ENCODE peak calls at places on chromosomes 4 and X, in six cellular contexts. One of them, this sample, is unnamed. For H3K4me1 and H3K27me3, the result is how much of the 10 kb centered on the place peaks cover.

GRCh38 chr4:109046549-109047171 is 255.8 kb downstream of the COL25A1 start:
- DNase-seq in neuronal stem cell: no peak
- DNase-seq in ovary: peak
- DNase-seq in ascending aorta: no peak
- DNase-seq in cardiac muscle cell: peak
- DNase-seq in Peyer's patch: no peak
- DNase-seq in this sample: no peak

GRCh38 chrX:45851434-45851991 is 650.8 kb upstream of the DIPK2B start:
- DNase-seq in neuronal stem cell: no peak
- DNase-seq in ovary: peak
- DNase-seq in ascending aorta: no peak
- DNase-seq in cardiac muscle cell: no peak
- DNase-seq in Peyer's patch: no peak
- DNase-seq in this sample: peak

GRCh38 chr4:78584863-78585576 is 33.5 kb downstream of the ANXA3 start:
- DNase-seq in neuronal stem cell: no peak
- DNase-seq in ovary: no peak
- DNase-seq in ascending aorta: no peak
- DNase-seq in cardiac muscle cell: peak
- DNase-seq in Peyer's patch: no peak
- DNase-seq in this sample: no peak

GRCh38 chrX:11781734-11782370 is 23.8 kb downstream of the MSL3 start:
- DNase-seq in neuronal stem cell: no peak
- DNase-seq in ovary: no peak
- DNase-seq in ascending aorta: no peak
- DNase-seq in cardiac muscle cell: no peak
- DNase-seq in Peyer's patch: no peak
- DNase-seq in this sample: no peak

GRCh38 chrX:267771-268261 is 13.4 kb upstream of the PLCXD1 start:
- DNase-seq in neuronal stem cell: no peak
- DNase-seq in ovary: no peak
- DNase-seq in ascending aorta: no peak
- DNase-seq in cardiac muscle cell: no peak
- DNase-seq in Peyer's patch: peak
- DNase-seq in this sample: no peak

GRCh38 chrX:11724122-11725017 is 33.7 kb upstream of the MSL3 start:
- DNase-seq in neuronal stem cell: peak
- DNase-seq in ovary: no peak
- DNase-seq in ascending aorta: no peak
- DNase-seq in cardiac muscle cell: peak
- DNase-seq in Peyer's patch: no peak
- DNase-seq in this sample: peak

GRCh38 chr4:60216752-60217151 is 983.4 kb upstream of the ADGRL3 start:
- DNase-seq in neuronal stem cell: no peak
- DNase-seq in ovary: no peak
- DNase-seq in ascending aorta: no peak
- DNase-seq in cardiac muscle cell: peak
- DNase-seq in Peyer's patch: no peak
- DNase-seq in this sample: no peak

GRCh38 chr4:137853424-137853823 is 321.1 kb upstream of the PCDH18 start:
- DNase-seq in neuronal stem cell: no peak
- DNase-seq in ovary: no peak
- DNase-seq in ascending aorta: no peak
- DNase-seq in cardiac muscle cell: no peak
- DNase-seq in Peyer's patch: no peak
- DNase-seq in this sample: no peak

GRCh38 chr4:168558587-168558986 is 61.7 kb downstream of the PALLD start:
- DNase-seq in neuronal stem cell: no peak
- DNase-seq in ovary: no peak
- DNase-seq in ascending aorta: no peak
- DNase-seq in cardiac muscle cell: peak
- DNase-seq in Peyer's patch: no peak
- DNase-seq in this sample: no peak

GRCh38 chr4:73661646-73662119 is 41.4 kb upstream of the RASSF6 start:
- DNase-seq in neuronal stem cell: no peak
- DNase-seq in ovary: no peak
- DNase-seq in ascending aorta: no peak
- DNase-seq in cardiac muscle cell: peak
- DNase-seq in Peyer's patch: no peak
- DNase-seq in this sample: no peak

GRCh38 chr4:173025131-173025530 is 143.5 kb upstream of the GALNT7 start:
- DNase-seq in neuronal stem cell: peak
- DNase-seq in ovary: peak
- DNase-seq in ascending aorta: no peak
- DNase-seq in cardiac muscle cell: peak
- DNase-seq in Peyer's patch: no peak
- DNase-seq in this sample: no peak

GRCh38 chrX:9340619-9341304 is 124.1 kb upstream of the TBL1X start:
- DNase-seq in neuronal stem cell: no peak
- DNase-seq in ovary: peak
- DNase-seq in ascending aorta: no peak
- DNase-seq in cardiac muscle cell: peak
- DNase-seq in Peyer's patch: peak
- DNase-seq in this sample: peak

GRCh38 chr4:17613761-17614415 is 553 bp upstream of the MED28 start:
- DNase-seq in neuronal stem cell: peak
- DNase-seq in ovary: no peak
- DNase-seq in ascending aorta: no peak
- DNase-seq in cardiac muscle cell: peak
- DNase-seq in Peyer's patch: peak
- DNase-seq in this sample: no peak

GRCh38 chr4:116101321-116101720 is 984.1 kb downstream of the TRAM1L1 start:
- DNase-seq in neuronal stem cell: no peak
- DNase-seq in ovary: no peak
- DNase-seq in ascending aorta: no peak
- DNase-seq in cardiac muscle cell: no peak
- DNase-seq in Peyer's patch: no peak
- DNase-seq in this sample: no peak

GRCh38 chr4:35463251-35463952 is 780.9 kb downstream of the ARAP2 start:
- DNase-seq in neuronal stem cell: no peak
- DNase-seq in ovary: no peak
- DNase-seq in ascending aorta: no peak
- DNase-seq in cardiac muscle cell: no peak
- DNase-seq in Peyer's patch: no peak
- DNase-seq in this sample: no peak

GRCh38 chrX:44400588-44400987 is 57.1 kb upstream of the EFHC2 start:
- DNase-seq in neuronal stem cell: no peak
- DNase-seq in ovary: no peak
- DNase-seq in ascending aorta: no peak
- DNase-seq in cardiac muscle cell: peak
- DNase-seq in Peyer's patch: no peak
- DNase-seq in this sample: no peak

GRCh38 chr4:24800273-24800880 is 5.0 kb downstream of the SOD3 start:
- DNase-seq in neuronal stem cell: no peak
- DNase-seq in ovary: no peak
- DNase-seq in ascending aorta: no peak
- DNase-seq in cardiac muscle cell: peak
- DNase-seq in Peyer's patch: no peak
- DNase-seq in this sample: no peak

GRCh38 chrX:119389854-119390501 is 9.2 kb upstream of the SLC25A43 start:
- DNase-seq in neuronal stem cell: no peak
- DNase-seq in ovary: no peak
- DNase-seq in ascending aorta: no peak
- DNase-seq in cardiac muscle cell: no peak
- DNase-seq in Peyer's patch: no peak
- DNase-seq in this sample: no peak

GRCh38 chr4:749771-750666 is 44.4 kb downstream of the PCGF3 start:
- DNase-seq in neuronal stem cell: no peak
- DNase-seq in ovary: peak
- DNase-seq in ascending aorta: no peak
- DNase-seq in cardiac muscle cell: peak
- DNase-seq in Peyer's patch: no peak
- DNase-seq in this sample: no peak

GRCh38 chr4:71126719-71127118 is 133.3 kb downstream of the DCK start:
- DNase-seq in neuronal stem cell: no peak
- DNase-seq in ovary: no peak
- DNase-seq in ascending aorta: no peak
- DNase-seq in cardiac muscle cell: peak
- DNase-seq in Peyer's patch: no peak
- DNase-seq in this sample: no peak

GRCh38 chr4:183375156-183375555 is 52.9 kb upstream of the CLDN24 start:
- DNase-seq in neuronal stem cell: no peak
- DNase-seq in ovary: no peak
- DNase-seq in ascending aorta: no peak
- DNase-seq in cardiac muscle cell: no peak
- DNase-seq in Peyer's patch: no peak
- DNase-seq in this sample: no peak

GRCh38 chr4:105551968-105552746 is at the start of gene ARHGEF38:
- DNase-seq in neuronal stem cell: no peak
- DNase-seq in ovary: no peak
- DNase-seq in ascending aorta: no peak
- DNase-seq in cardiac muscle cell: peak
- DNase-seq in Peyer's patch: no peak
- DNase-seq in this sample: no peak

GRCh38 chrX:1224954-1225353 is 12.5 kb upstream of the CRLF2 start:
- DNase-seq in neuronal stem cell: no peak
- DNase-seq in ovary: no peak
- DNase-seq in ascending aorta: no peak
- DNase-seq in cardiac muscle cell: no peak
- DNase-seq in Peyer's patch: no peak
- DNase-seq in this sample: no peak

GRCh38 chr4:95728145-95728544 is 111.7 kb upstream of the PDHA2 start:
- DNase-seq in neuronal stem cell: no peak
- DNase-seq in ovary: no peak
- DNase-seq in ascending aorta: no peak
- DNase-seq in cardiac muscle cell: peak
- DNase-seq in Peyer's patch: no peak
- DNase-seq in this sample: no peak

GRCh38 chrX:130097507-130098201 is 12.6 kb downstream of the ELF4 start:
- DNase-seq in neuronal stem cell: no peak
- DNase-seq in ovary: no peak
- DNase-seq in ascending aorta: no peak
- DNase-seq in cardiac muscle cell: no peak
- DNase-seq in Peyer's patch: no peak
- DNase-seq in this sample: peak

GRCh38 chr4:83013420-83013867 is 2.8 kb upstream of the LIN54 start:
- DNase-seq in neuronal stem cell: no peak
- DNase-seq in ovary: no peak
- DNase-seq in ascending aorta: no peak
- DNase-seq in cardiac muscle cell: no peak
- DNase-seq in Peyer's patch: no peak
- DNase-seq in this sample: no peak

GRCh38 chrX:150841466-150842197 is 56.8 kb downstream of the CD99L2 start:
- DNase-seq in neuronal stem cell: no peak
- DNase-seq in ovary: no peak
- DNase-seq in ascending aorta: no peak
- DNase-seq in cardiac muscle cell: peak
- DNase-seq in Peyer's patch: no peak
- DNase-seq in this sample: no peak

GRCh38 chr4:150385606-150386005 is 196.3 kb upstream of the MAB21L2 start:
- DNase-seq in neuronal stem cell: no peak
- DNase-seq in ovary: no peak
- DNase-seq in ascending aorta: no peak
- DNase-seq in cardiac muscle cell: peak
- DNase-seq in Peyer's patch: no peak
- DNase-seq in this sample: no peak

GRCh38 chrX:147917700-147918694 is 6.3 kb downstream of the FMR1 start:
- DNase-seq in neuronal stem cell: no peak
- DNase-seq in ovary: no peak
- DNase-seq in ascending aorta: no peak
- DNase-seq in cardiac muscle cell: peak
- DNase-seq in Peyer's patch: no peak
- DNase-seq in this sample: peak

GRCh38 chr4:48727666-48728459 is 52.2 kb downstream of the FRYL start:
- DNase-seq in neuronal stem cell: no peak
- DNase-seq in ovary: no peak
- DNase-seq in ascending aorta: no peak
- DNase-seq in cardiac muscle cell: no peak
- DNase-seq in Peyer's patch: no peak
- DNase-seq in this sample: no peak

GRCh38 chrX:132876933-132877332 is 81.5 kb downstream of the HS6ST2 start:
- DNase-seq in neuronal stem cell: no peak
- DNase-seq in ovary: no peak
- DNase-seq in ascending aorta: no peak
- DNase-seq in cardiac muscle cell: no peak
- DNase-seq in Peyer's patch: no peak
- DNase-seq in this sample: no peak

GRCh38 chr4:154741877-154742851 is 1.6 kb upstream of the LRAT start:
- DNase-seq in neuronal stem cell: peak
- DNase-seq in ovary: no peak
- DNase-seq in ascending aorta: no peak
- DNase-seq in cardiac muscle cell: peak
- DNase-seq in Peyer's patch: no peak
- DNase-seq in this sample: no peak

GRCh38 chrX:72042860-72043248 is 88.9 kb downstream of the RTL5 start:
- DNase-seq in neuronal stem cell: no peak
- DNase-seq in ovary: peak
- DNase-seq in ascending aorta: no peak
- DNase-seq in cardiac muscle cell: no peak
- DNase-seq in Peyer's patch: no peak
- DNase-seq in this sample: no peak
- H3K4me1 ChIP-seq in neuronal stem cell: under half
- H3K4me1 ChIP-seq in ovary: under half
- H3K4me1 ChIP-seq in ascending aorta: under half
- H3K4me1 ChIP-seq in cardiac muscle cell: under half
- H3K4me1 ChIP-seq in Peyer's patch: under half
- H3K4me1 ChIP-seq in this sample: under half

GRCh38 chrX:57083143-57083542 is 38.2 kb downstream of the SPIN2B start:
- DNase-seq in neuronal stem cell: no peak
- DNase-seq in ovary: no peak
- DNase-seq in ascending aorta: no peak
- DNase-seq in cardiac muscle cell: no peak
- DNase-seq in Peyer's patch: no peak
- DNase-seq in this sample: no peak
- H3K27me3 ChIP-seq in neuronal stem cell: under half
- H3K27me3 ChIP-seq in ovary: under half
- H3K27me3 ChIP-seq in ascending aorta: under half
- H3K27me3 ChIP-seq in cardiac muscle cell: under half
- H3K27me3 ChIP-seq in Peyer's patch: under half
- H3K27me3 ChIP-seq in this sample: under half

GRCh38 chr4:153486281-153487151 is 20.4 kb downstream of the TMEM131L start:
- DNase-seq in neuronal stem cell: no peak
- DNase-seq in ovary: no peak
- DNase-seq in ascending aorta: no peak
- DNase-seq in cardiac muscle cell: peak
- DNase-seq in Peyer's patch: no peak
- DNase-seq in this sample: peak
- H3K27ac ChIP-seq in neuronal stem cell: no peak
- H3K27ac ChIP-seq in ovary: no peak
- H3K27ac ChIP-seq in ascending aorta: peak
- H3K27ac ChIP-seq in cardiac muscle cell: no peak
- H3K27ac ChIP-seq in Peyer's patch: peak
- H3K27ac ChIP-seq in this sample: peak

DNA sequence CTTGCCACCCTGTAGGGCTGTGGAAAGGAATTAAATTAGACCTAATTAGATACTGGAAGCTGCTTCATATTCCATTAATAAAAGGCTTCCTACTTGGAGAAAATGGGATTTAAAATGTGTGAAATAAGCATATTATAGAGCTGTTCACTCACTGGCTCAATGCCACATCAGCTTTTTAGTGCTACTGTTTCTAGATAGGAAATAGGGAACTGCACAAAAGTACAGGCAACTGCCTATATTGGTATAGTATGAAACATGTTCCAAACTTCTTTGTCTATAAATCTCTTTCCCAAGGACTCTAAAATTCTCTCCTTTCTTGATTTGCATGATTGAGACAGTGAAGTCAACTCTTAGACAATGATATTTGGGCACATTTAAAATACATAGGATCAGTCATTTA is 408.0 kb upstream of the AADAT start:
- DNase-seq in neuronal stem cell: no peak
- DNase-seq in ovary: no peak
- DNase-seq in ascending aorta: no peak
- DNase-seq in cardiac muscle cell: no peak
- DNase-seq in Peyer's patch: no peak
- DNase-seq in this sample: no peak
- H3K4me1 ChIP-seq in neuronal stem cell: under half
- H3K4me1 ChIP-seq in ovary: under half
- H3K4me1 ChIP-seq in ascending aorta: under half
- H3K4me1 ChIP-seq in cardiac muscle cell: under half
- H3K4me1 ChIP-seq in Peyer's patch: under half
- H3K4me1 ChIP-seq in this sample: under half